ENCODE peak calls at places on chromosomes 1 and 21, in four cellular contexts. One of them, this sample, is unnamed.

GRCh38 chr1:88612783-88613182 is 71.3 kb upstream of the PKN2 start:
- DNase-seq in left ventricle myocardium inferior: no peak
- DNase-seq in endothelial cell: no peak
- DNase-seq in AG10803: no peak
- DNase-seq in this sample: no peak

GRCh38 chr1:156090138-156090821 is 8.0 kb upstream of the MEX3A start:
- DNase-seq in endothelial cell: no peak
- DNase-seq in left ventricle myocardium inferior: no peak
- DNase-seq in AG10803: no peak
- DNase-seq in this sample: no peak

GRCh38 chr1:161200421-161200991 is 1.7 kb upstream of the ADAMTS4 start:
- DNase-seq in left ventricle myocardium inferior: no peak
- DNase-seq in AG10803: no peak
- DNase-seq in endothelial cell: no peak
- DNase-seq in this sample: no peak

GRCh38 chr1:186286615-186287317 is 88.3 kb downstream of the TPR start:
- DNase-seq in AG10803: peak
- DNase-seq in left ventricle myocardium inferior: no peak
- DNase-seq in endothelial cell: no peak
- DNase-seq in this sample: peak

GRCh38 chr1:1358433-1359201 is at the start of gene MXRA8:
- DNase-seq in AG10803: peak
- DNase-seq in left ventricle myocardium inferior: peak
- DNase-seq in endothelial cell: no peak
- DNase-seq in this sample: peak

GRCh38 chr1:222000131-222000530 is 258.2 kb upstream of the DUSP10 start:
- DNase-seq in left ventricle myocardium inferior: no peak
- DNase-seq in AG10803: no peak
- DNase-seq in endothelial cell: no peak
- DNase-seq in this sample: no peak

GRCh38 chr21:46459024-46459355 is 299 bp downstream of the DIP2A start:
- DNase-seq in left ventricle myocardium inferior: no peak
- DNase-seq in AG10803: no peak
- DNase-seq in endothelial cell: no peak
- DNase-seq in this sample: no peak

GRCh38 chr1:55421317-55421716 is 206.2 kb upstream of the USP24 start:
- DNase-seq in AG10803: no peak
- DNase-seq in left ventricle myocardium inferior: no peak
- DNase-seq in endothelial cell: no peak
- DNase-seq in this sample: no peak

GRCh38 chr1:116760487-116760886 is 6.3 kb downstream of the CD2 start:
- DNase-seq in AG10803: no peak
- DNase-seq in endothelial cell: no peak
- DNase-seq in left ventricle myocardium inferior: no peak
- DNase-seq in this sample: no peak

GRCh38 chr1:17143760-17144159 is 24.5 kb upstream of the PADI2 start:
- DNase-seq in AG10803: no peak
- DNase-seq in endothelial cell: no peak
- DNase-seq in left ventricle myocardium inferior: no peak
- DNase-seq in this sample: no peak

GRCh38 chr1:17139637-17140036 is 20.4 kb upstream of the PADI2 start:
- DNase-seq in left ventricle myocardium inferior: no peak
- DNase-seq in AG10803: no peak
- DNase-seq in endothelial cell: no peak
- DNase-seq in this sample: no peak

GRCh38 chr1:17140279-17140678 is 21.0 kb upstream of the PADI2 start:
- DNase-seq in left ventricle myocardium inferior: no peak
- DNase-seq in endothelial cell: no peak
- DNase-seq in AG10803: peak
- DNase-seq in this sample: peak

GRCh38 chr1:17137441-17137840 is 18.2 kb upstream of the PADI2 start:
- DNase-seq in AG10803: no peak
- DNase-seq in endothelial cell: no peak
- DNase-seq in left ventricle myocardium inferior: no peak
- DNase-seq in this sample: no peak

GRCh38 chr1:17141441-17142197 is 22.4 kb upstream of the PADI2 start:
- DNase-seq in endothelial cell: no peak
- DNase-seq in AG10803: no peak
- DNase-seq in left ventricle myocardium inferior: no peak
- DNase-seq in this sample: no peak
- TF ChIP-seq CTCF in endothelial cell: no peak
- TF ChIP-seq CTCF in AG10803: no peak
- TF ChIP-seq CTCF in left ventricle myocardium inferior: no peak
- TF ChIP-seq CTCF in this sample: no peak

DNA sequence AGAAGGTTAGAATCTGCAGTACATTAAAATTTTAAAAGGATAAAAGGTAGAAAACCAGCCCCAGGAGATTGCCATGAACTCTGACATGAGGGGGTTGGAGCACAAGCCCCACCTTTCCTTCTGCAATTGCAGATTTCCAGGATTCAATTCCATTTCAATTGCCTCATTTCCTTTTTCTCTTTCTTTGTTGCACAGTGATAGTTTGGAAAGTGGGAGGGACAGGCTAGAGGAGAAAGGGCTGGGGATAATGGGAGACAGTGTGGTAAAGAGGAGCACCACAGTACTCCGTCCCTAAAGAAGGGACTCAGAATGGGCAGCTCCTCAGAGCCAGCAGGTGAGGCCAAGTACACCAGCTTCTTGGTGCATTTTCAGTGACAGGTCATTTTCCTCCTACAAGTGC is 238.5 kb upstream of the RAB4A start:
- DNase-seq in AG10803: no peak
- DNase-seq in left ventricle myocardium inferior: no peak
- DNase-seq in endothelial cell: no peak
- DNase-seq in this sample: no peak
- TF ChIP-seq CTCF in AG10803: no peak
- TF ChIP-seq CTCF in left ventricle myocardium inferior: no peak
- TF ChIP-seq CTCF in endothelial cell: no peak
- TF ChIP-seq CTCF in this sample: no peak

GRCh38 chr1:237864338-237865244 is 26.1 kb downstream of the ZP4 start:
- DNase-seq in endothelial cell: peak
- DNase-seq in left ventricle myocardium inferior: peak
- DNase-seq in AG10803: no peak
- DNase-seq in this sample: no peak
- TF ChIP-seq CTCF in endothelial cell: peak
- TF ChIP-seq CTCF in left ventricle myocardium inferior: peak
- TF ChIP-seq CTCF in AG10803: peak
- TF ChIP-seq CTCF in this sample: peak

GRCh38 chr1:233671286-233671685 is 57.4 kb downstream of the KCNK1 start:
- DNase-seq in left ventricle myocardium inferior: no peak
- DNase-seq in AG10803: no peak
- DNase-seq in endothelial cell: no peak
- DNase-seq in this sample: no peak
- TF ChIP-seq CTCF in left ventricle myocardium inferior: no peak
- TF ChIP-seq CTCF in AG10803: no peak
- TF ChIP-seq CTCF in endothelial cell: no peak
- TF ChIP-seq CTCF in this sample: no peak

DNA sequence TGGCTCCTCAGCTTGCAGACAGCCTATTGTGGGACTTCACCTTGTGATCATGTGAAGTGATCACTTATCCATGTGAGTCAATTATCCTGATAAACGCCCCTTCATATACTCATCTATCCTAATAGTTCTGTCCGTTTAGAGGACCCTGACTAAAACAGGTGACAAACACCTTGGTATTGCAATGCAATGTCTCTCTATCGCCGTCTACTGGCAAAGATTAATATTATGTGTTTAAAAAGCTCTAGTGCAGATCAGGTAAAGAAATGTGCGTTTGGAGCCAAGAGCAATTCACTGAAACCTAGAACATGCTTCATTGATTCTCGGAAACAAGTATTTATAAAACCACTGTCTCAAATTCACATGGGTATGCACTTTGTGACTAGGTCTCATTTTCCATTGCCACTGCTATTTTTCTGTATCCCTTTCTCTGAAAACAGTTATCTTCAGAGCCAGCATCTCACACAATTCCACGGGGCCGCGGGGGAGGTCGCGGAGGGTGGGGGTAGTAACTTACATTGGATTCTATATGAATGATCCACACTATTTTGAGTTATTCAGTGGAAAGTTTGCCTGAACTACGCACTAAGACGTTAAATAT is 554.6 kb upstream of the NCAM2 start:
- DNase-seq in left ventricle myocardium inferior: no peak
- DNase-seq in endothelial cell: no peak
- DNase-seq in AG10803: no peak
- DNase-seq in this sample: no peak
- TF ChIP-seq CTCF in left ventricle myocardium inferior: peak
- TF ChIP-seq CTCF in endothelial cell: peak
- TF ChIP-seq CTCF in AG10803: no peak
- TF ChIP-seq CTCF in this sample: peak

GRCh38 chr1:85605519-85606413 is 25.2 kb downstream of the CCN1 start:
- DNase-seq in endothelial cell: no peak
- DNase-seq in left ventricle myocardium inferior: no peak
- DNase-seq in AG10803: no peak
- DNase-seq in this sample: no peak

GRCh38 chr1:85607913-85608250 is 27.3 kb downstream of the CCN1 start:
- DNase-seq in left ventricle myocardium inferior: no peak
- DNase-seq in endothelial cell: no peak
- DNase-seq in AG10803: peak
- DNase-seq in this sample: peak

GRCh38 chr1:85607126-85607912 is 26.8 kb downstream of the CCN1 start:
- DNase-seq in left ventricle myocardium inferior: no peak
- DNase-seq in endothelial cell: peak
- DNase-seq in AG10803: peak
- DNase-seq in this sample: peak

GRCh38 chr1:85604598-85604997 is 24.0 kb downstream of the CCN1 start:
- DNase-seq in AG10803: no peak
- DNase-seq in left ventricle myocardium inferior: no peak
- DNase-seq in endothelial cell: no peak
- DNase-seq in this sample: no peak

GRCh38 chr1:85606414-85606800 is 25.8 kb downstream of the CCN1 start:
- DNase-seq in AG10803: peak
- DNase-seq in endothelial cell: no peak
- DNase-seq in left ventricle myocardium inferior: no peak
- DNase-seq in this sample: peak
- TF ChIP-seq CTCF in AG10803: no peak
- TF ChIP-seq CTCF in endothelial cell: no peak
- TF ChIP-seq CTCF in left ventricle myocardium inferior: no peak
- TF ChIP-seq CTCF in this sample: peak

DNA sequence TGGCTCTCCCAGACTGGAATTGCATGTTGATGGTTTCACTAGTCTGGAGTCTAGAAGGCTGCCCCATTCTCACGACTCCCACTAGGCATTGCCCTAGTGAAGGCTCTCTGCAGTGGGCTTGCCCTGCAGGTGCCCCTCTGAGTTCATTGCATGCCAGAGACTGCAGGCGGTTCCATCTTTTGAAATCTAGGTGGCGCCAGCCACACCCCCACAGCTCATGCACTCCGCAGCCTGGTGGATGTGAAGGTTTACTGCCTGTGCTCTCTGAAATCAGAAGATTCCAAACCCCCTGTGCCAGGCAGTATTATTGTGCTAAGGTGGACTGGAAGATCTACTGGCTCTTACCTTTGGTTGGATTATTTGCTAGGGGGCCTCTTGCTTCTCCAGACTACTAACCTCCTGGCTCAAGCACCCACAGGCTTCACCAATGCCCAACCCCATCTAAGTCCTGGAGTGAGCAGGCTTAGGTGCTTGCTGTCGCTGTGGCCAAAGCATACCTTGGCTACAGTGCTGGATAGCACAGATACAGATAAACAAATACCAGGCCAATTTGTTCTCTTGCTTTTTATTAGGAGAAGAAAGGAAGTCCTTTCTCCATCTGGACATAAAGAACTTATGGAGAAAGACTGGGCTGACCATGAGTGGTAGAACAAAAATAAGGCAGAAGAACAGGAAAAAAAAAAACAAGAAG is 83.5 kb upstream of the SIM2 start:
- DNase-seq in AG10803: no peak
- DNase-seq in endothelial cell: no peak
- DNase-seq in left ventricle myocardium inferior: no peak
- DNase-seq in this sample: no peak
- TF ChIP-seq CTCF in AG10803: no peak
- TF ChIP-seq CTCF in endothelial cell: peak
- TF ChIP-seq CTCF in left ventricle myocardium inferior: no peak
- TF ChIP-seq CTCF in this sample: no peak

GRCh38 chr1:177334276-177334675 is 163.5 kb downstream of the BRINP2 start:
- DNase-seq in endothelial cell: no peak
- DNase-seq in left ventricle myocardium inferior: no peak
- DNase-seq in AG10803: no peak
- DNase-seq in this sample: no peak
- TF ChIP-seq CTCF in endothelial cell: no peak
- TF ChIP-seq CTCF in left ventricle myocardium inferior: peak
- TF ChIP-seq CTCF in AG10803: no peak
- TF ChIP-seq CTCF in this sample: peak